ENCODE peak calls at places on chromosomes 1 and 21, in seven cellular contexts. U is fibroblast of lung, P is colonic mucosa, X is omental fat pad, J is BJ, T is tibial artery, W is brain microvascular endothelial cell. B is an unnamed sample.

GRCh38 chr21:38126677-38127271 is 130.0 kb upstream of the KCNJ15 start:
- DNase-seq in T (peak; percentile 41), P (peak; percentile 47), X (peak; percentile 40), W (peak; percentile 39), J (no peak), U (peak; percentile 30), B (peak; percentile 84)

GRCh38 chr1:210262897-210263272 is 30.3 kb downstream of the SERTAD4 start:
- DNase-seq in X (no peak), U (no peak), T (peak; percentile 42), P (no peak), W (no peak), J (peak; percentile 81), B (no peak)

GRCh38 chr1:234515411-234515810 is 36.4 kb upstream of the TARBP1 start:
- DNase-seq in P (no peak), T (no peak), W (peak; percentile 27), U (peak; percentile 51), J (no peak), X (no peak), B (no peak)

GRCh38 chr1:113390871-113391642 is 742 bp downstream of the MAGI3 start:
- DNase-seq in T (peak; percentile 41), U (peak; percentile 25), P (peak; percentile 86), J (no peak), W (no peak), X (no peak), B (peak; percentile 55)

GRCh38 chr21:45175326-45176085 is 101.1 kb downstream of the ADARB1 start:
- DNase-seq in U (no peak), W (no peak), J (no peak), P (no peak), X (no peak), T (no peak), B (no peak)

GRCh38 chr1:55386456-55386855 is 171.3 kb upstream of the USP24 start:
- DNase-seq in T (no peak), X (no peak), U (no peak), J (no peak), W (no peak), P (no peak), B (no peak)

GRCh38 chr1:205480349-205481278 is 23.9 kb upstream of the CDK18 start:
- DNase-seq in U (no peak), T (no peak), J (no peak), W (no peak), X (no peak), P (no peak), B (no peak)

GRCh38 chr1:55305735-55306134 is 90.6 kb upstream of the USP24 start:
- DNase-seq in W (no peak), J (no peak), P (no peak), T (no peak), X (no peak), U (peak; percentile 29), B (no peak)

DNA sequence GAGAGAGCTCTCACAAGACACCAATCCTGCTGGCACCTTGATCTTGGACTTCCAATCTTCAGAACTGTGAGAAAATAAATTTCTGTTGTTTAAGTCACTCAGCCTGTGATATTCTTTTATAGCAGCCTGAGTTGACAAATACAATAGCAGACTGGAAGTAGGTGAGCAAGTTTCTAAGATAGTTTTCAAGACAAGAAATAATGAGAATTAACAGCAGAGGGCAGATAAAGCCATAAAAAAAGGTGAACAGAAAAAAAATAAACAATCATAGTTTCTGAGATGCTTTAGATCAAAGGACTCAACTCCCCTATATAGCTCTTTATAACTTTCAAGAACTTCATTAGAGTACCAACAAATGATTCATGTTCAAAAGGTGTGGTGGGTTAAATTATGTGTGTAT is 119.8 kb downstream of the PLPPR5 start:
- DNase-seq in T (no peak), X (no peak), W (no peak), J (no peak), P (no peak), U (no peak), B (no peak)
- TF ChIP-seq CTCF in T (no peak), X (no peak), W (no peak), J (no peak), P (no peak), U (no peak), B (no peak)

GRCh38 chr1:241485554-241485992 is 34.0 kb downstream of the FH start:
- DNase-seq in P (no peak), T (no peak), W (peak; percentile 18), X (no peak), J (no peak), U (peak; percentile 38), B (no peak)
- TF ChIP-seq CTCF in P (peak; percentile 15), T (no peak), W (peak; percentile 61), X (no peak), J (peak; percentile 51), U (peak; percentile 45), B (peak; percentile 47)

DNA sequence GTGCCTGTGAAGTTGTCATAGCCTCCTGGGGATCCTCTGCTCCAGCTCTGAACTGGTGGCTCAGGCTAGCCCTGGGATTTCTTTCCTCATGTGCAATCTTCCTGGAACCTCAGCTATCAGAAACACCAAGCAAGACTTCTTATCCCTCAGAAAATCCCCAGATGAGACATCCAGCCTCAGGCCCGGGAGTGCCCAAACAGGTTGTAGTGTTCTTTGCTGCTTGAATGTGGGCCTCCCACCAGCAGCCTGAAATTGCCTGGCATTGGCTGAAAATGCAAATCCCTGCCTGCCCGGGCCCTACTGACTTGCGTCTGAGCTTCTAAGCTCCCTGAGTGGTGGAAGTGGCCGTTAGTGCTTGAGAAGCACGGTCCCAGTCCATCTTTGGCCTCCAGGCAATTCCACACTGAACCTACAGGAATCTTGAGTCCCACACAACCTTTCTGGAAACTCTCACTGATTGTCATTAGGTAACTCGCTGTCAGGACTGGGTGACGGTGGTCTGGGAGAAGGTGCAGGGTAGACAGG is 146.8 kb downstream of the ZBTB18 start:
- DNase-seq in T (no peak), U (no peak), J (no peak), P (no peak), W (no peak), X (no peak), B (no peak)
- TF ChIP-seq CTCF in T (no peak), U (no peak), J (no peak), P (no peak), W (no peak), X (no peak), B (no peak)

DNA sequence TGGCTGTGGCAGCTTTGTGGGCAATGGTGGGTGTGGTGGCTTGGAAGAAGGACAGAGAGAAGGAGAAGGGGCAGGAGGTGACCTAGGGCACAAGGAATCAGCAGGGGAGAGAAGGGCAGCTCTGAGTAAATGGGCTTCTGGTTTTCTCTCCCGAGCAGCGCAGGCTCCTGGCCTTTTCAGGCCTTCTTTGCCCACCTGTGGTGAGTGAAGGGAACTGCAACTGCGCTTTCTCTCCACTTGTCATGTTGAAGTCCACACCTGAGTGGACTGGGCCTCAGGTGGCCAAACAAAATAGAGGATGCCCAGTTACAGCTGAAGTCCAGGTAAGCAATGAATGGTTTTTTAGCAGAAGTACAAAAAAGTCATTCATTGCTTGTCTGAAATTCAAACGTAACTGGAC is 29.4 kb upstream of the KCNA10 start:
- DNase-seq in P (no peak), J (no peak), X (no peak), T (no peak), U (no peak), W (no peak), B (peak; percentile 65)
- TF ChIP-seq CTCF in P (peak; percentile 23), J (peak; percentile 46), X (no peak), T (peak; percentile 11), U (peak; percentile 30), W (peak; percentile 62), B (peak; percentile 81)

GRCh38 chr1:215793210-215793609 is 226.1 kb downstream of the KCTD3 start:
- DNase-seq in P (no peak), U (peak; percentile 89), X (no peak), W (peak; percentile 2), J (peak; percentile 89), T (no peak), B (no peak)
- TF ChIP-seq CTCF in P (no peak), U (peak; percentile 54), X (no peak), W (peak; percentile 50), J (peak; percentile 46), T (no peak), B (peak; percentile 23)

DNA sequence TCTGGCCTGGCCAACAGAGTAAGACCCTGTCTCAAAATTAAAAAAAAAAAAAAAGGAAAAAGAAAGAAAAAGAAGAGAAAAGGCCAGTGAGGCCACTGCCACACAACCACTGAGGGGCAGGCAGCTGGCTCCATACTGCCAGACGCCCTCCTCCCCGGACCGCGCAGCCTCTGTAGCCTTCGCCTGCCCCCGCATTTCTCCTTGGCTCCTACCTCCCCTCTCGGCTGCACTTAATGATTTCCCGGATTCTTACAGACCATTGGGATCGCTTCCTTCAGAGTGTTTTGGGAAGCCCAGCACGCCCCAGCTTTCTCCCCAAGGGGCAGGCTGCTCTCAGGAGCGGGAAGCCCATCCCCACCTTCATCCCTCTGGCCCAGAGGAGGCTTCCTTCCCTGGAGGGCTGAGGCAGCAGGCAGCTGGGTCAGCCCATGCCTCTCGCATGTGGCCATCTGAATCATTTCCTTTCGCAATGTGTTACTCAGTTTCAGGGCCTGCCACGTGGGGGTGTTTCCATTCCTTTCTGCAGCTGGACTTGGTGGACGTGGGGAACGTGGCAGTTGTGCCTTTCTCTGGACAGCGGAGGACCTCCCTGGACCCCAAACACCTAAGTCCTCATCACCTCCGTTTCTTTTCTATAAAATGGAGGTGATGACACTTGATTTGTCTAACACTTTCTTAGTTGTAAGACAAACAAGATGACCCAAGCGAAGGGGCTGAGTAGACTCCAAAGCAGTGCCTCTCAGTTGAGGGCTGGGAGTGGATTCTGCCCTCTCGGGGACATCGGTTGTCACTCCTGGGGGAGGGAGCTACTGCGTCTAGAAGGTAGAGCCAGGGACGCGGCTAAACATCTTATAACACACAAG is 2.3 kb downstream of the SLC2A5 start:
- DNase-seq in P (no peak), T (peak; percentile 53), X (peak; percentile 62), W (peak; percentile 90), U (peak; percentile 92), J (peak; percentile 66), B (no peak)
- TF ChIP-seq CTCF in P (no peak), T (no peak), X (no peak), W (no peak), U (peak; percentile 20), J (peak; percentile 21), B (no peak)

DNA sequence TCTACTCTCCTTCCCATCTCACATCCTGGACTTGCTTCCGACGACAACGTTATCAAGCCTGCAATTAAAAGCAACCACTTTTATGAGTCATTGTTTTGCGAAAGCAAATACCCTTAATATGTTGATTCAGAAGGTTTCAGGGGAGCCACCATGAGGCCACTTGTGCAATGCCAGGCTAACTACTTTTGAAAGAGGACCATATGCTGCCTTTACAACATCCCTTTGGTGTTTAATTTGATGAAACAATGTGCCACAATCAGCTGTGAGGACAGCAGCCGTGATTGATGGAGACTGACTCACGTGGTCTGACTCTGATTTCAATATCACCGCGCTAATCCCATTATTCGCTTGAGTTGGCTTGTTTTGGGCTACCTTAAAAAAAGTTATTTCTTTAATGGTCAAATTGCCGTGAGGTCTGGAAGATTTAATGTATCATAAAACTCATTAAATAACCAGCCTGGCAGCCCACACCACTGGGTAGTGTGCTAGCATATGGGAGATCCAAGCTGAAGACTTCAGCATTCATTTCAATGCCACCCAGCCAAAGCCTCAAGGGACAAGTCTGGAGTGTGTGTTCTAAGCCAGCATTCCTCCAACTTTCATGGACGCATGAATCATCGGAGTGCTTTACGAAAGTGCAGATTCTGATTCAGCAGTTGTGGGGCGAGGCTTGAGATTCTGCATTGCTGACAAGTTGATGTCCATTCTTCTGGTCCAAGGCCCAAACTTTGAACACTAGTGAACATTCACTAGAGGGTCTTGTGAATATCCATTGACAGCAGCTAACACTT is 73.3 kb upstream of the PAXBP1 start:
- DNase-seq in J (peak; percentile 9), P (no peak), T (no peak), U (peak; percentile 48), W (peak; percentile 50), X (no peak), B (no peak)
- TF ChIP-seq CTCF in J (no peak), P (no peak), T (no peak), U (no peak), W (peak; percentile 21), X (no peak), B (no peak)